ENCODE peak calls at places on chromosomes 3 and 15, in five cellular contexts. One of them, this sample, is unnamed.

GRCh38 chr3:148612278-148612677 is 85.4 kb upstream of the AGTR1 start:
- DNase-seq in stimulated activated CD4-positive, alpha-beta T cell treated with anti-CD3 and anti-CD28 coated beads, Interleukin-1b, Interleukin-23, amount 100 ng/mL, for 24 hours: no peak
- DNase-seq in NCI-H524: no peak
- DNase-seq in myocyte: no peak
- DNase-seq in T-helper 17 cell: no peak
- DNase-seq in this sample: no peak

GRCh38 chr3:167810236-167810635 is 74.7 kb downstream of the SERPINI1 start:
- DNase-seq in stimulated activated CD4-positive, alpha-beta T cell treated with anti-CD3 and anti-CD28 coated beads, Interleukin-1b, Interleukin-23, amount 100 ng/mL, for 24 hours: no peak
- DNase-seq in NCI-H524: no peak
- DNase-seq in myocyte: no peak
- DNase-seq in T-helper 17 cell: no peak
- DNase-seq in this sample: no peak

GRCh38 chr3:107942244-107942643 is 148.6 kb downstream of the CD47 start:
- DNase-seq in stimulated activated CD4-positive, alpha-beta T cell treated with anti-CD3 and anti-CD28 coated beads, Interleukin-1b, Interleukin-23, amount 100 ng/mL, for 24 hours: no peak
- DNase-seq in NCI-H524: no peak
- DNase-seq in myocyte: no peak
- DNase-seq in T-helper 17 cell: no peak
- DNase-seq in this sample: peak; percentile 31

GRCh38 chr15:60091150-60091549 is 87.0 kb downstream of the FOXB1 start:
- DNase-seq in stimulated activated CD4-positive, alpha-beta T cell treated with anti-CD3 and anti-CD28 coated beads, Interleukin-1b, Interleukin-23, amount 100 ng/mL, for 24 hours: no peak
- DNase-seq in NCI-H524: no peak
- DNase-seq in myocyte: peak; percentile 43
- DNase-seq in T-helper 17 cell: no peak
- DNase-seq in this sample: no peak

GRCh38 chr15:55250392-55250791 is 39.2 kb downstream of the RAB27A start:
- DNase-seq in stimulated activated CD4-positive, alpha-beta T cell treated with anti-CD3 and anti-CD28 coated beads, Interleukin-1b, Interleukin-23, amount 100 ng/mL, for 24 hours: no peak
- DNase-seq in NCI-H524: no peak
- DNase-seq in myocyte: peak; percentile 24
- DNase-seq in T-helper 17 cell: no peak
- DNase-seq in this sample: no peak

GRCh38 chr15:25883860-25884259 is 20.7 kb upstream of the ATP10A start:
- DNase-seq in stimulated activated CD4-positive, alpha-beta T cell treated with anti-CD3 and anti-CD28 coated beads, Interleukin-1b, Interleukin-23, amount 100 ng/mL, for 24 hours: no peak
- DNase-seq in NCI-H524: no peak
- DNase-seq in myocyte: peak; percentile 28
- DNase-seq in T-helper 17 cell: no peak
- DNase-seq in this sample: no peak

GRCh38 chr15:77456746-77457618 is 36.3 kb downstream of the HMG20A start:
- DNase-seq in stimulated activated CD4-positive, alpha-beta T cell treated with anti-CD3 and anti-CD28 coated beads, Interleukin-1b, Interleukin-23, amount 100 ng/mL, for 24 hours: no peak
- DNase-seq in NCI-H524: no peak
- DNase-seq in myocyte: no peak
- DNase-seq in T-helper 17 cell: no peak
- DNase-seq in this sample: no peak

GRCh38 chr3:176974303-176974702 is 223.0 kb downstream of the TBL1XR1 start:
- DNase-seq in stimulated activated CD4-positive, alpha-beta T cell treated with anti-CD3 and anti-CD28 coated beads, Interleukin-1b, Interleukin-23, amount 100 ng/mL, for 24 hours: no peak
- DNase-seq in NCI-H524: no peak
- DNase-seq in myocyte: no peak
- DNase-seq in T-helper 17 cell: no peak
- DNase-seq in this sample: no peak

GRCh38 chr3:173553635-173554280 is 156.2 kb downstream of the NLGN1 start:
- DNase-seq in stimulated activated CD4-positive, alpha-beta T cell treated with anti-CD3 and anti-CD28 coated beads, Interleukin-1b, Interleukin-23, amount 100 ng/mL, for 24 hours: no peak
- DNase-seq in NCI-H524: peak; percentile 78
- DNase-seq in myocyte: peak; percentile 46
- DNase-seq in T-helper 17 cell: no peak
- DNase-seq in this sample: no peak

GRCh38 chr3:168116279-168116678 is 20.6 kb upstream of the GOLIM4 start:
- DNase-seq in stimulated activated CD4-positive, alpha-beta T cell treated with anti-CD3 and anti-CD28 coated beads, Interleukin-1b, Interleukin-23, amount 100 ng/mL, for 24 hours: no peak
- DNase-seq in NCI-H524: no peak
- DNase-seq in myocyte: peak; percentile 99
- DNase-seq in T-helper 17 cell: no peak
- DNase-seq in this sample: no peak

GRCh38 chr3:31170932-31171670 is 276.6 kb upstream of the GADL1 start:
- DNase-seq in stimulated activated CD4-positive, alpha-beta T cell treated with anti-CD3 and anti-CD28 coated beads, Interleukin-1b, Interleukin-23, amount 100 ng/mL, for 24 hours: no peak
- DNase-seq in NCI-H524: no peak
- DNase-seq in myocyte: peak; percentile 78
- DNase-seq in T-helper 17 cell: no peak
- DNase-seq in this sample: no peak

GRCh38 chr3:178960191-178960590 is 111.4 kb downstream of the ZMAT3 start:
- DNase-seq in stimulated activated CD4-positive, alpha-beta T cell treated with anti-CD3 and anti-CD28 coated beads, Interleukin-1b, Interleukin-23, amount 100 ng/mL, for 24 hours: no peak
- DNase-seq in NCI-H524: no peak
- DNase-seq in myocyte: peak; percentile 83
- DNase-seq in T-helper 17 cell: no peak
- DNase-seq in this sample: no peak

GRCh38 chr15:55846108-55846707 is 103.3 kb upstream of the PRTG start:
- DNase-seq in stimulated activated CD4-positive, alpha-beta T cell treated with anti-CD3 and anti-CD28 coated beads, Interleukin-1b, Interleukin-23, amount 100 ng/mL, for 24 hours: peak; percentile 11
- DNase-seq in NCI-H524: peak; percentile 94
- DNase-seq in myocyte: peak; percentile 90
- DNase-seq in T-helper 17 cell: peak; percentile 41
- DNase-seq in this sample: peak; percentile 9

GRCh38 chr3:70973558-70973957 is 610.0 kb downstream of the FOXP1 start:
- DNase-seq in stimulated activated CD4-positive, alpha-beta T cell treated with anti-CD3 and anti-CD28 coated beads, Interleukin-1b, Interleukin-23, amount 100 ng/mL, for 24 hours: no peak
- DNase-seq in NCI-H524: no peak
- DNase-seq in myocyte: no peak
- DNase-seq in T-helper 17 cell: no peak
- DNase-seq in this sample: no peak

GRCh38 chr3:25313286-25313685 is 114.8 kb upstream of the RARB start:
- DNase-seq in stimulated activated CD4-positive, alpha-beta T cell treated with anti-CD3 and anti-CD28 coated beads, Interleukin-1b, Interleukin-23, amount 100 ng/mL, for 24 hours: no peak
- DNase-seq in NCI-H524: no peak
- DNase-seq in myocyte: no peak
- DNase-seq in T-helper 17 cell: no peak
- DNase-seq in this sample: no peak

GRCh38 chr3:45112939-45113338 is 33.2 kb downstream of the CDCP1 start:
- DNase-seq in stimulated activated CD4-positive, alpha-beta T cell treated with anti-CD3 and anti-CD28 coated beads, Interleukin-1b, Interleukin-23, amount 100 ng/mL, for 24 hours: no peak
- DNase-seq in NCI-H524: no peak
- DNase-seq in myocyte: no peak
- DNase-seq in T-helper 17 cell: no peak
- DNase-seq in this sample: no peak

GRCh38 chr3:194275231-194275671 is 75.9 kb downstream of the CPN2 start:
- DNase-seq in stimulated activated CD4-positive, alpha-beta T cell treated with anti-CD3 and anti-CD28 coated beads, Interleukin-1b, Interleukin-23, amount 100 ng/mL, for 24 hours: no peak
- DNase-seq in NCI-H524: no peak
- DNase-seq in myocyte: no peak
- DNase-seq in T-helper 17 cell: no peak
- DNase-seq in this sample: no peak

GRCh38 chr15:88653200-88654064 is 14.6 kb downstream of the ISG20 start:
- DNase-seq in stimulated activated CD4-positive, alpha-beta T cell treated with anti-CD3 and anti-CD28 coated beads, Interleukin-1b, Interleukin-23, amount 100 ng/mL, for 24 hours: no peak
- DNase-seq in NCI-H524: no peak
- DNase-seq in myocyte: no peak
- DNase-seq in T-helper 17 cell: no peak
- DNase-seq in this sample: no peak

GRCh38 chr15:90316139-90316538 is 35.9 kb upstream of the ZNF774 start:
- DNase-seq in stimulated activated CD4-positive, alpha-beta T cell treated with anti-CD3 and anti-CD28 coated beads, Interleukin-1b, Interleukin-23, amount 100 ng/mL, for 24 hours: no peak
- DNase-seq in NCI-H524: no peak
- DNase-seq in myocyte: no peak
- DNase-seq in T-helper 17 cell: no peak
- DNase-seq in this sample: no peak

GRCh38 chr3:49673715-49674490 is at the start of gene APEH:
- DNase-seq in stimulated activated CD4-positive, alpha-beta T cell treated with anti-CD3 and anti-CD28 coated beads, Interleukin-1b, Interleukin-23, amount 100 ng/mL, for 24 hours: peak; percentile 99
- DNase-seq in NCI-H524: no peak
- DNase-seq in myocyte: peak; percentile 98
- DNase-seq in T-helper 17 cell: peak; percentile 96
- DNase-seq in this sample: peak; percentile 99

GRCh38 chr3:10395671-10396070 is 74.8 kb upstream of the SEC13 start:
- DNase-seq in stimulated activated CD4-positive, alpha-beta T cell treated with anti-CD3 and anti-CD28 coated beads, Interleukin-1b, Interleukin-23, amount 100 ng/mL, for 24 hours: no peak
- DNase-seq in NCI-H524: no peak
- DNase-seq in myocyte: no peak
- DNase-seq in T-helper 17 cell: no peak
- DNase-seq in this sample: no peak

GRCh38 chr15:64851503-64851840 is 9.8 kb downstream of the PLEKHO2 start:
- DNase-seq in stimulated activated CD4-positive, alpha-beta T cell treated with anti-CD3 and anti-CD28 coated beads, Interleukin-1b, Interleukin-23, amount 100 ng/mL, for 24 hours: no peak
- DNase-seq in NCI-H524: no peak
- DNase-seq in myocyte: peak; percentile 59
- DNase-seq in T-helper 17 cell: no peak
- DNase-seq in this sample: no peak

GRCh38 chr15:23690450-23690852 is 3.3 kb upstream of the NDN start:
- DNase-seq in stimulated activated CD4-positive, alpha-beta T cell treated with anti-CD3 and anti-CD28 coated beads, Interleukin-1b, Interleukin-23, amount 100 ng/mL, for 24 hours: no peak
- DNase-seq in NCI-H524: peak; percentile 77
- DNase-seq in myocyte: no peak
- DNase-seq in T-helper 17 cell: no peak
- DNase-seq in this sample: no peak

GRCh38 chr3:31531465-31531991 is 1.2 kb upstream of the STT3B start:
- DNase-seq in stimulated activated CD4-positive, alpha-beta T cell treated with anti-CD3 and anti-CD28 coated beads, Interleukin-1b, Interleukin-23, amount 100 ng/mL, for 24 hours: no peak
- DNase-seq in NCI-H524: peak; percentile 33
- DNase-seq in myocyte: no peak
- DNase-seq in T-helper 17 cell: no peak
- DNase-seq in this sample: no peak

GRCh38 chr3:53478166-53478830 is 16.1 kb upstream of the CACNA1D start:
- DNase-seq in stimulated activated CD4-positive, alpha-beta T cell treated with anti-CD3 and anti-CD28 coated beads, Interleukin-1b, Interleukin-23, amount 100 ng/mL, for 24 hours: no peak
- DNase-seq in NCI-H524: no peak
- DNase-seq in myocyte: no peak
- DNase-seq in T-helper 17 cell: no peak
- DNase-seq in this sample: no peak

GRCh38 chr3:150168694-150169093 is 198.0 kb upstream of the PFN2 start:
- DNase-seq in stimulated activated CD4-positive, alpha-beta T cell treated with anti-CD3 and anti-CD28 coated beads, Interleukin-1b, Interleukin-23, amount 100 ng/mL, for 24 hours: no peak
- DNase-seq in NCI-H524: no peak
- DNase-seq in myocyte: peak; percentile 59
- DNase-seq in T-helper 17 cell: no peak
- DNase-seq in this sample: no peak

GRCh38 chr15:73632670-73633058 is 525 bp downstream of the NPTN start:
- DNase-seq in stimulated activated CD4-positive, alpha-beta T cell treated with anti-CD3 and anti-CD28 coated beads, Interleukin-1b, Interleukin-23, amount 100 ng/mL, for 24 hours: no peak
- DNase-seq in NCI-H524: no peak
- DNase-seq in myocyte: no peak
- DNase-seq in T-helper 17 cell: peak; percentile 11
- DNase-seq in this sample: no peak

GRCh38 chr3:138752886-138753285 is 81.8 kb downstream of the PIK3CB start:
- DNase-seq in stimulated activated CD4-positive, alpha-beta T cell treated with anti-CD3 and anti-CD28 coated beads, Interleukin-1b, Interleukin-23, amount 100 ng/mL, for 24 hours: no peak
- DNase-seq in NCI-H524: no peak
- DNase-seq in myocyte: no peak
- DNase-seq in T-helper 17 cell: no peak
- DNase-seq in this sample: no peak

GRCh38 chr3:122299872-122300460 is 25.1 kb upstream of the CSTA start:
- DNase-seq in stimulated activated CD4-positive, alpha-beta T cell treated with anti-CD3 and anti-CD28 coated beads, Interleukin-1b, Interleukin-23, amount 100 ng/mL, for 24 hours: peak; percentile 10
- DNase-seq in NCI-H524: peak; percentile 3
- DNase-seq in myocyte: no peak
- DNase-seq in T-helper 17 cell: peak; percentile 32
- DNase-seq in this sample: peak; percentile 37

GRCh38 chr15:92714071-92714456 is 58.5 kb upstream of the FAM174B start:
- DNase-seq in stimulated activated CD4-positive, alpha-beta T cell treated with anti-CD3 and anti-CD28 coated beads, Interleukin-1b, Interleukin-23, amount 100 ng/mL, for 24 hours: no peak
- DNase-seq in NCI-H524: peak; percentile 58
- DNase-seq in myocyte: peak; percentile 84
- DNase-seq in T-helper 17 cell: no peak
- DNase-seq in this sample: no peak

GRCh38 chr3:45198264-45199260 is 27.5 kb downstream of the TMEM158 start:
- DNase-seq in stimulated activated CD4-positive, alpha-beta T cell treated with anti-CD3 and anti-CD28 coated beads, Interleukin-1b, Interleukin-23, amount 100 ng/mL, for 24 hours: no peak
- DNase-seq in NCI-H524: no peak
- DNase-seq in myocyte: peak; percentile 61
- DNase-seq in T-helper 17 cell: no peak
- DNase-seq in this sample: no peak

GRCh38 chr3:13191016-13191415 is 117.8 kb upstream of the IQSEC1 start:
- DNase-seq in stimulated activated CD4-positive, alpha-beta T cell treated with anti-CD3 and anti-CD28 coated beads, Interleukin-1b, Interleukin-23, amount 100 ng/mL, for 24 hours: no peak
- DNase-seq in NCI-H524: no peak
- DNase-seq in myocyte: no peak
- DNase-seq in T-helper 17 cell: no peak
- DNase-seq in this sample: no peak

GRCh38 chr3:194270627-194271458 is 80.3 kb downstream of the CPN2 start:
- DNase-seq in stimulated activated CD4-positive, alpha-beta T cell treated with anti-CD3 and anti-CD28 coated beads, Interleukin-1b, Interleukin-23, amount 100 ng/mL, for 24 hours: no peak
- DNase-seq in NCI-H524: no peak
- DNase-seq in myocyte: peak; percentile 52
- DNase-seq in T-helper 17 cell: no peak
- DNase-seq in this sample: no peak

GRCh38 chr3:52845691-52846426 is 11.0 kb upstream of the MUSTN1 start:
- DNase-seq in stimulated activated CD4-positive, alpha-beta T cell treated with anti-CD3 and anti-CD28 coated beads, Interleukin-1b, Interleukin-23, amount 100 ng/mL, for 24 hours: no peak
- DNase-seq in NCI-H524: peak; percentile 54
- DNase-seq in myocyte: no peak
- DNase-seq in T-helper 17 cell: peak; percentile 35
- DNase-seq in this sample: peak; percentile 19

GRCh38 chr3:47057212-47057671 is 77.8 kb downstream of the NBEAL2 start:
- DNase-seq in stimulated activated CD4-positive, alpha-beta T cell treated with anti-CD3 and anti-CD28 coated beads, Interleukin-1b, Interleukin-23, amount 100 ng/mL, for 24 hours: peak; percentile 30
- DNase-seq in NCI-H524: no peak
- DNase-seq in myocyte: peak; percentile 28
- DNase-seq in T-helper 17 cell: peak; percentile 18
- DNase-seq in this sample: peak; percentile 50

GRCh38 chr15:38536201-38536676 is 28.4 kb downstream of the RASGRP1 start:
- DNase-seq in stimulated activated CD4-positive, alpha-beta T cell treated with anti-CD3 and anti-CD28 coated beads, Interleukin-1b, Interleukin-23, amount 100 ng/mL, for 24 hours: no peak
- DNase-seq in NCI-H524: no peak
- DNase-seq in myocyte: no peak
- DNase-seq in T-helper 17 cell: no peak
- DNase-seq in this sample: no peak

GRCh38 chr3:132029182-132029902 is 5.5 kb downstream of the CPNE4 start:
- DNase-seq in stimulated activated CD4-positive, alpha-beta T cell treated with anti-CD3 and anti-CD28 coated beads, Interleukin-1b, Interleukin-23, amount 100 ng/mL, for 24 hours: peak; percentile 38
- DNase-seq in NCI-H524: peak; percentile 92
- DNase-seq in myocyte: peak; percentile 85
- DNase-seq in T-helper 17 cell: peak; percentile 36
- DNase-seq in this sample: peak; percentile 53